ENCODE peak calls at places on chromosomes 3 and 15, in ten cellular contexts. K, C, W, R, L, B, G, J, A and M are unnamed samples. For H3K4me1, the result is how much of the 10 kb centered on the place peaks cover.

GRCh38 chr3:128326051-128326823 is 140.5 kb downstream of the DNAJB8 start:
- DNase-seq in K (no peak), C (no peak), W (no peak), R (no peak), L (no peak), B (no peak), G (no peak), J (no peak), A (no peak), M (no peak)

GRCh38 chr3:113212155-113212844 is 943 bp downstream of the BOC start:
- DNase-seq in K (peak), C (no peak), W (peak), R (no peak), L (peak), B (peak), G (no peak), J (peak), A (peak), M (peak)

GRCh38 chr3:43102773-43103480 is 3.0 kb downstream of the POMGNT2 start:
- DNase-seq in K (no peak), C (no peak), W (no peak), R (no peak), L (no peak), B (no peak), G (no peak), J (no peak), A (no peak), M (no peak)

GRCh38 chr3:129934234-129935123 is 40.0 kb upstream of the TRH start:
- DNase-seq in K (peak), C (no peak), W (peak), R (peak), L (no peak), B (no peak), G (no peak), J (no peak), A (peak), M (peak)

GRCh38 chr3:33100229-33100628 is 3.3 kb upstream of the GLB1 start:
- DNase-seq in K (no peak), C (no peak), W (no peak), R (no peak), L (no peak), B (no peak), G (no peak), J (no peak), A (no peak), M (no peak)

GRCh38 chr15:60573936-60574335 is 95.0 kb upstream of the ICE2 start:
- DNase-seq in K (no peak), C (no peak), W (no peak), R (no peak), L (no peak), B (no peak), G (no peak), J (no peak), A (no peak), M (no peak)

GRCh38 chr3:147298511-147298982 is 107.8 kb downstream of the ZIC4 start:
- DNase-seq in K (no peak), C (no peak), W (no peak), R (no peak), L (no peak), B (peak), G (no peak), J (peak), A (peak), M (no peak)

GRCh38 chr3:109081746-109082510 is 36.0 kb downstream of the MORC1 start:
- DNase-seq in K (no peak), C (peak), W (no peak), R (peak), L (no peak), B (peak), G (no peak), J (peak), A (peak), M (peak)

GRCh38 chr3:70606018-70606417 is 293.6 kb upstream of the MDFIC2 start:
- DNase-seq in K (no peak), C (no peak), W (no peak), R (no peak), L (no peak), B (no peak), G (no peak), J (peak), A (peak), M (no peak)

GRCh38 chr15:23753248-23753647 is 66.1 kb upstream of the NDN start:
- DNase-seq in K (no peak), C (no peak), W (no peak), R (no peak), L (no peak), B (no peak), G (no peak), J (no peak), A (no peak), M (no peak)

GRCh38 chr15:23750776-23751175 is 63.7 kb upstream of the NDN start:
- DNase-seq in K (no peak), C (no peak), W (no peak), R (no peak), L (no peak), B (no peak), G (no peak), J (no peak), A (no peak), M (peak)

DNA sequence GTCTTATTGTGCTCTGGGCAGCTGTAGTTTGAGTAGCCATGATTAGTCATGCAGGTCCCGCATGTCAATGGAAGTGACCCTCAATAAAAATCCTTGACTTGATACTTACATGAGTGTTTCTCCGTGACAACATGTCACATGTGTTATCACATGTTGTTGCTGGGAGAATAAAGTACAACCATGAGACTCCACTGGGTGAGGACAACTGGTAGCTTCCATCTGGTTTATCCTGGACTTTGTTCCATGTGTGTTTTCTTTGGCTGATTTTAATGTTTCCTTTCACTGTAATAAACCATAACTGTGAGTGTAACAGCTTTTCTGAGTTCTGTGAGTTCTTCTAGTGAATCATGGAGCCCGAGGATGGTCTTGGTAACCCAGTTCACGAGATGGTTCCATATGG is 63.1 kb upstream of the NDN start:
- DNase-seq in K (no peak), C (no peak), W (no peak), R (no peak), L (no peak), B (no peak), G (no peak), J (no peak), A (no peak), M (no peak)
- H3K27ac ChIP-seq in K (no peak), C (no peak), W (no peak), R (no peak), L (no peak), B (no peak), G (no peak), J (no peak), A (no peak), M (no peak)

DNA sequence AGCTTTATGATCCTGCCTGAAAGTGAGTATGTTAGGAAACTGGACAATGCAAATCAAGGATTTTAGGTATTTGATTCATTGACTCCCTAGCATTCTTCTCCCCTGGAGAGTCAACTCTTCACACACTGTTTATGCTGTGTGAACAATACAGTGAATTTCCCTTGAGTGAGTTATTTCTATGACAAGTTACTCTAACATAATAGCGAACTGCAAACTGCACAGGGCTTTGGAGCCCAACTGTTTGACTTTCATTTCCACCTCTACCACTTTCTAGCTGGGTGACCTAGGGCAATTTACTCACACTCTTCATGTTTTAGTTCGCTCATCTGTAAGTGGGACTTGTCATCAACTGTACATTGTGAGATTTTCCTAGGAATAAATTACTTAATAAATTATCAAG is 96.0 kb upstream of the PHLDB2 start:
- DNase-seq in K (no peak), C (no peak), W (no peak), R (no peak), L (no peak), B (no peak), G (no peak), J (peak), A (no peak), M (no peak)
- H3K4me1 ChIP-seq in K (under half), C (under half), W (under half), R (half or more), L (under half), B (half or more), G (under half), J (under half), A (under half), M (under half)

DNA sequence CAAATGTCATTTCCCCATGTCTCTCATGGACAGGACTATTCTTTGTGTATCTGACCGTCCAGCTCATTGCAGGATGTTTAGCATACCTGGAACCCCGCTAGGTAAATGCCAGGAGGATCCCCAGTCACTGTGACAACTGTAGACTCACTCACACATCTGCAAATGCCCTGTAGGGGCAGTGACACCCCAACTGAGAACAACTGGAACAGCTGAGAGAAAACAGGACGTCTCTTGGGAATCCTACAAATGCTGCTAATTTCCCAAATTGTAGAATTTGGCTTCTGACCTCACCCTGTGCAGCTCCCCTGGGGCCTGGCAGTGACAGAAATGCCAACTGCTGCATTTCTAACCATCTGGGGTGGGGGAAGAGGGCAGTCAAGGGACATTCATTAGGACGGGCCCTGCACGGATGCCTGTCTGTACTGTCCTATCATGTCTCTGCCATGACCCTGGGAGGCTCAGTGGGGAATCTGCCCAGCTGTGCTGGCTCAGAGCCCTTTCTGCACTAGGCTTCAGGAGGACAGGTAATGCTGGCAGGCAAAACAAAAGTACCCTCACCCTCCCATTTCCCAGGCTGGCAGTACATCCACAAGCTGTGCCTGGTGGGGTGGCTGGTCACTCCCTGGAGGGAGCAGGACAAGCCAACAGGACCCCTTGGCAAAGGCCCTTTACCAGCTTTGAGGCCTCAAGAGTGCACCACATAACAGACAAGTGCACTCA is 30.4 kb downstream of the RAB6B start:
- DNase-seq in K (no peak), C (no peak), W (no peak), R (no peak), L (no peak), B (no peak), G (no peak), J (no peak), A (no peak), M (no peak)
- TF ChIP-seq CTCF in K (no peak), C (no peak), W (no peak), R (peak), L (no peak), B (no peak), G (no peak), J (no peak), A (no peak), M (no peak)

GRCh38 chr3:124034016-124034808 is 42.3 kb upstream of the ROPN1 start:
- DNase-seq in K (peak), C (no peak), W (peak), R (no peak), L (peak), B (peak), G (peak), J (peak), A (peak), M (peak)

GRCh38 chr3:124032881-124033359 is 41.0 kb upstream of the ROPN1 start:
- DNase-seq in K (peak), C (peak), W (peak), R (peak), L (peak), B (peak), G (peak), J (peak), A (peak), M (peak)

GRCh38 chr3:124032351-124032880 is 40.5 kb upstream of the ROPN1 start:
- DNase-seq in K (peak), C (no peak), W (peak), R (no peak), L (peak), B (no peak), G (no peak), J (peak), A (no peak), M (peak)

GRCh38 chr3:124034809-124035152 is 42.9 kb upstream of the ROPN1 start:
- DNase-seq in K (peak), C (no peak), W (no peak), R (no peak), L (no peak), B (peak), G (no peak), J (no peak), A (no peak), M (no peak)

DNA sequence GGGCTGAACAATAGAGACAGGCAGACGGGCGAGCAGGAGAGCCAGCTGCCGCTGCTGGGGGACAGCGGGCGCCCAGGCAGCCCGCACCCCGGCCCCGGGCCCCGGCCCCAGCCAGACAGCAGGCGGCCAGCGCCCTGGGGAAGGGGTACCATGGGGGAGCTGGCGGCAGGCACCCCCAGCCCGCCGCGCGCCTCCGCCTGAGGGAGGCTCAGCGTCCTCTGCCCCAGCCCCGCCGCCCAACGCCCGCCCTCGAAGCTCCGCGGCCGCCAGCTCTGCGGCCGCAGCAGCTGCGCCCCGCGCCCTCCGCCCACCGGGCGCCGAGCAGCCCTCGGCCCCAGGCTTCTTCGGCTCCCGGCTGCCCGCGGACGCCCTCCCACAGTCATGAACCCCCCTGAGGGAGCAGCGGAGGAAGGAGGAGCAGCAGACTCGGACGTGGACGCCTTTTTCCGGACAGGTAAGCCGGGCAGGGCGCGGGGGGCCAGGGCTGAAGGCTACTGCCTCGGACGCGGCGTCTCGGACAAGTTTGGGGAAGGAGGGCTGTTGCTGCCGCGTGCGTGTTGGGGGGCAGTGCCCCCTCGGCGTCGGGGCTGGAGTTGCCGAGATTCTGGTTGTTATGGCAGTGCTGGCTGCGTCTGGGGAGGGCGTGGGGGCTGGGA is 41.6 kb upstream of the ROPN1 start:
- DNase-seq in K (peak), C (no peak), W (peak), R (no peak), L (peak), B (no peak), G (peak), J (peak), A (no peak), M (peak)
- H3K27ac ChIP-seq in K (peak), C (peak), W (peak), R (peak), L (peak), B (no peak), G (peak), J (no peak), A (peak), M (peak)

DNA sequence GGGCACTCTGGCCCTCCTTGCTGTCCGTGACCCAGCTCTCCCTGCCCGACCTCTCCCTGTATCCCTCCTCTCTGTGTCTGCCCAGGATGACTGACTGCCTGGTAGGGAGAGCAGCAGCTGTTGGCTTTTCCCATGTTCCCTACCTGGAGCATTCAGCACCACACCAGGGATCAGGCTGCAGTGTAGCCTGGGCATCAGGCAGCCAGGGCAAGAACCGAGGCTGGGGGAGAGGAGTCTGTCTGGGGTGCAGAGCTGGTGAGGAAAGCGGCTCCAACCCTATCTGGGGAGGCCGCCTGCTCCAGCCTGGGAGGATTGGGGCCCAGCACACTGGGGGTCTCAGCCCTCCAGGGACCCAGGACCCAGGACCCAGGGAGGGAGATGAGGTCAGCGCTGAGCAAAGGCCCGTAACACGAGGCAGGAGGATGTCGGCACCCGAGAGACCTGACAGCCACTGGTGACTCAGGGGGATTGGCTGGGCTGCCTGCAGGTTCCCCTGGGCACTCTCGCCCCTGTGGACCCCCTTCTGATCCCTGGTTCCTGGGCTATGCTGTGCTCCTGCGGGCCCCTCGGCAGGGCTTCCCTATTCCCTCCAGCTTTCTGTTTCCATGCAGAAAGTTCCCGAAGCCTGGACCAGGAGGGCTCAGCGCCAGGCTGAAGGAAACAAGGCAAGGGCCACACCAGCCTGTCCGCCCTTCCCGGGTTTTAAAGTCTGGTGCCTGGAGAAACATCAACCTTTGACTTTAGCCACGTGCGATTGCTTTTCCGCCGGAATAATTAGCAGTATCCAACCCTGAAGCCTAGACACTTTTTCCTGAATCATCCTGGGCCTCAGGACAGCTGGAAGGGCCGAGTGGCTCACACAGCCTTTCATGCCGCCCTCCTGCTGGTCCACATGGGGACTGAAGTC is 128.2 kb upstream of the MEF2A start:
- DNase-seq in K (no peak), C (peak), W (peak), R (no peak), L (no peak), B (peak), G (no peak), J (no peak), A (no peak), M (no peak)
- H3K4me1 ChIP-seq in K (under half), C (under half), W (under half), R (under half), L (half or more), B (under half), G (half or more), J (under half), A (under half), M (under half)

DNA sequence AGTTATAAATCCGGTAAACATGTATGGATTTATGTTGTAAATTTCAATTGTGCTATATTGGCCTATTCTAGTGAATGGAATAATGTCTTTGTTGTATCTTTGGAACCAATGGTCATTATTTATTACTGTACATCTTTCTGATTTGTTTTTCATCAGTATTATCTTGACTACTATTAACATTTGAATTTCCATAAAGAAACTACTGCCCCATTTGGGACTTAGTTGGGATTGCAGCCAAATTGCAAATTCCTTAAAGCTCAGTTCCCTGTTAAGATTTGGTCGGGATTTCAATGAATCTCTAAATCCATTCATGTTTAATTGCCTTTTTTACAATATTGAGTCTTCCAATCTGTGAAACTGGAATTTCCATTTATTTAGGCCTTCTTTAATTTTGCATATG is 822.4 kb upstream of the CADM2 start:
- DNase-seq in K (no peak), C (no peak), W (no peak), R (no peak), L (no peak), B (no peak), G (no peak), J (peak), A (no peak), M (no peak)
- TF ChIP-seq CTCF in K (no peak), C (no peak), W (no peak), R (no peak), L (no peak), B (no peak), G (no peak), J (no peak), A (no peak), M (no peak)